ENCODE peak calls at places on chromosome 6, in five cellular contexts. P is fibroblast of lung, N is stomach, I is thyroid gland, U is type B pancreatic cell. A is an unnamed sample.

GRCh38 chr6:137677714-137678113 is 183.5 kb upstream of the OLIG3 start:
- DNase-seq in P (no peak), N (no peak), I (no peak), U (no peak), A (peak; percentile 36)

GRCh38 chr6:106027760-106028159 is 58.4 kb upstream of the PRDM1 start:
- DNase-seq in P (no peak), N (no peak), I (peak; percentile 21), U (no peak), A (no peak)

GRCh38 chr6:125471703-125472102 is 169.9 kb upstream of the HDDC2 start:
- DNase-seq in P (no peak), N (no peak), I (no peak), U (no peak), A (no peak)

GRCh38 chr6:73739097-73739496 is 43.1 kb downstream of the CD109 start:
- DNase-seq in P (peak; percentile 57), N (no peak), I (no peak), U (no peak), A (peak; percentile 68)

GRCh38 chr6:146892613-146893401 is 294.0 kb downstream of the ADGB start:
- DNase-seq in P (peak; percentile 97), N (no peak), I (no peak), U (no peak), A (no peak)

GRCh38 chr6:21595265-21595950 is 1.9 kb downstream of the SOX4 start:
- DNase-seq in P (no peak), N (peak; percentile 56), I (peak; percentile 70), U (no peak), A (peak; percentile 49)

GRCh38 chr6:5723905-5724691 is 282.6 kb downstream of the NRN1 start:
- DNase-seq in P (no peak), N (no peak), I (no peak), U (no peak), A (no peak)

GRCh38 chr6:129238991-129239390 is 356.1 kb downstream of the LAMA2 start:
- DNase-seq in P (no peak), N (no peak), I (no peak), U (no peak), A (no peak)

GRCh38 chr6:35967059-35967769 is 46.3 kb upstream of the SRPK1 start:
- DNase-seq in P (no peak), N (no peak), I (no peak), U (no peak), A (no peak)

GRCh38 chr6:8506123-8506522 is 70.8 kb upstream of the SLC35B3 start:
- DNase-seq in P (no peak), N (no peak), I (no peak), U (no peak), A (no peak)

GRCh38 chr6:8513174-8513573 is 77.8 kb upstream of the SLC35B3 start:
- DNase-seq in P (no peak), N (no peak), I (no peak), U (no peak), A (no peak)

DNA sequence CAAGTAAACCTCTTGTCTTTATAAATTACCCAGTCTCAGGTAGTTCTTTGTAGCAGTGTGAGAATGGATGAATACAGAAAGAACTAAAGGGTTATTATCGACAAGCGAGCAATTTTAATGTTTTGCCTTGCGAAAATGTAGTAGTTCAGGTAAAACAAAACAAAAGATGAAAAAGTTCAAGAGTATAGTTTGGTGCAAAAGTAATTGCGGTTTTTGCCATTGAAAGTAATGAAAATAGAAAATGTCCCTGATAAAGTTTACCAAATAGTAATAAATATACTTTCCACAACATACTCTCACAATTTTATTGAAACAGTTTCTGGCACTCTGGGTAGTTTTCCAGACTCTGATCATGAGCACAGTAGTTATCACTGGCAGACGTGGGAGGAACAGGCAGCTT is 71.9 kb upstream of the SLC35B3 start:
- DNase-seq in P (no peak), N (no peak), I (no peak), U (no peak), A (no peak)
- TF ChIP-seq CTCF in P (no peak), N (no peak), I (no peak), U (no peak), A (no peak)

DNA sequence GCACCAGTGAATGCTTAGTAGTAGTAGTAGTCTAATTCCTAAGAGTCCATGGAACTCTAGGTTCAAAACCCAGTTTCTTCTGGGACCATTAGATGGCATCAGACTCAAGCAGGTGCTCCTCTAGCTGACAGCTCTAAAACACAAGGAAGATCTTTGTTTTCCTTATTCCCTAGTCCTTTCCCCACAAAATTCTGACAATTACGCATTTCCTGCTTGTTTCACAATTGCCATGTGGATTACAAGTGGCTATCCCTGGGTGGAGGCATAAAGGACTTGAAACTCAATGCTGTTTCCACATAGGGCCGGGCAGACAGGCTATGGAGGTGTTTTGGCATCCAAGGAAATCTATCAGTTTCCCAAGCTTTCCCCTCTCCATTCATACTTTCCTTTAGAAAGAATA is 9.2 kb upstream of the HLA-DOB start:
- DNase-seq in P (peak; percentile 19), N (no peak), I (no peak), U (no peak), A (peak; percentile 87)
- TF ChIP-seq CTCF in P (no peak), N (peak; percentile 22), I (peak; percentile 30), U (peak; percentile 43), A (peak; percentile 42)

GRCh38 chr6:37653933-37654565 is 43.6 kb downstream of the MDGA1 start:
- DNase-seq in P (no peak), N (peak; percentile 35), I (no peak), U (no peak), A (peak; percentile 77)
- TF ChIP-seq CTCF in P (peak; percentile 51), N (peak; percentile 33), I (no peak), U (peak; percentile 88), A (peak; percentile 86)

DNA sequence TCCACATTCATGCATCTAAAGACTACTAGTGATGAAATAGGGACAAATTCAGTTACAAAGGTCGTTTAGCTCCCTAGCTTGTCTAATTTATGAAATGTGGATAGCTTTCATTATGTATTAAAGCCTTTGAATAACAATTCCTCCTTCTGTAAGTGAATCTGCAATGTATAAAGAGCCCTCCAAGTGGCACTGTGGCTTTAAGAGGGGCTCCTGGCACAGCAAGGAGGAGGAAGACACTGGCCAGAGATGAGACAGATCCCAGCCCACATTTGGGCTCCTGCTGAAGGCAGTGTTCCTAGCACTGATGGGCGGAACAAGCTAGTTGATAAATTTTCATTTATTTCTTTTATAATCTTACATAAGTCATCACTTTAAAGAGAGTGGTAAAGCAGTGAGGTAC is 17.6 kb upstream of the FUCA2 start:
- DNase-seq in P (no peak), N (no peak), I (no peak), U (no peak), A (no peak)
- TF ChIP-seq CTCF in P (no peak), N (no peak), I (no peak), U (peak; percentile 24), A (no peak)

DNA sequence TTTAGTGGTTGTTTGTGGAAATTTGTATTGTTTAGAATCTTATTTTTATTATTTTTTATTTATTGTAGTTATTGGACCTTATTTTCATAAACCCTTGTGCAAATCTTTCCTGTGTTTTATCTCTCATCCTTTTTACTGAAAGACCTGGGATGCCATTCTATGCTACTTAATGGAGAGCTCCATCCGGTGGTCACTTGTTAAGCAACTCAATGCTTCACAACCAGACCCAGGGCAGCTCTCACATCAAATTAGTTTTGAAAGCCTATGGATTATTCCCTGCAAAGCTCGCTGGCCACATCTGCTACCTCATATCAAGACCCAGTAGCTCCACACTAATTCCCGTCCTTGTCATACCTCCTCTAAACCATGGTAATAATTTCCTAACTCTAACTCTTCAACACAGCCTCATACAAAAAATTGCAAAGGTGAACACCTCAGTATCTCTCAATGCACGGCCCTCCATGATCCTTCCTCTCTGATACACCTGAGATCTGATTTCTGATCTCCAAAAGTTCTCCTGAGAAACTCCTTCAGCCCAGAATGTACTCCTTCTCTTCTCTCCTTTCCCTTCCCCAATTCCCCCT is 296.6 kb upstream of the MANEA start:
- DNase-seq in P (peak; percentile 1), N (no peak), I (no peak), U (no peak), A (peak; percentile 26)
- TF ChIP-seq CTCF in P (peak; percentile 36), N (no peak), I (no peak), U (peak; percentile 76), A (no peak)

GRCh38 chr6:75351570-75351969 is 67.0 kb upstream of the TMEM30A start:
- DNase-seq in P (no peak), N (no peak), I (no peak), U (no peak), A (no peak)
- TF ChIP-seq CTCF in P (no peak), N (no peak), I (no peak), U (no peak), A (no peak)

GRCh38 chr6:132544826-132545225 is 6.7 kb downstream of the TAAR9 start:
- DNase-seq in P (no peak), N (no peak), I (no peak), U (no peak), A (no peak)

GRCh38 chr6:132552372-132552771 is at the start of gene TAAR8:
- DNase-seq in P (no peak), N (no peak), I (no peak), U (no peak), A (no peak)

GRCh38 chr6:132551214-132551613 is 1.3 kb upstream of the TAAR8 start:
- DNase-seq in P (no peak), N (no peak), I (no peak), U (no peak), A (no peak)

GRCh38 chr6:132548746-132549463 is 3.6 kb upstream of the TAAR8 start:
- DNase-seq in P (no peak), N (no peak), I (no peak), U (no peak), A (no peak)
- TF ChIP-seq CTCF in P (no peak), N (no peak), I (no peak), U (no peak), A (no peak)

GRCh38 chr6:109096198-109096597 is 891 bp downstream of the CEP57L1 start:
- DNase-seq in P (no peak), N (no peak), I (no peak), U (no peak), A (no peak)

GRCh38 chr6:109094351-109095035 is at the start of gene SESN1:
- DNase-seq in P (peak; percentile 97), N (peak; percentile 93), I (peak; percentile 98), U (peak; percentile 98), A (peak; percentile 95)

GRCh38 chr6:109093732-109094131 is 914 bp downstream of the SESN1 start:
- DNase-seq in P (peak; percentile 18), N (no peak), I (no peak), U (no peak), A (peak; percentile 30)

GRCh38 chr6:109095821-109096084 is 446 bp downstream of the CEP57L1 start:
- DNase-seq in P (no peak), N (no peak), I (no peak), U (no peak), A (no peak)

DNA sequence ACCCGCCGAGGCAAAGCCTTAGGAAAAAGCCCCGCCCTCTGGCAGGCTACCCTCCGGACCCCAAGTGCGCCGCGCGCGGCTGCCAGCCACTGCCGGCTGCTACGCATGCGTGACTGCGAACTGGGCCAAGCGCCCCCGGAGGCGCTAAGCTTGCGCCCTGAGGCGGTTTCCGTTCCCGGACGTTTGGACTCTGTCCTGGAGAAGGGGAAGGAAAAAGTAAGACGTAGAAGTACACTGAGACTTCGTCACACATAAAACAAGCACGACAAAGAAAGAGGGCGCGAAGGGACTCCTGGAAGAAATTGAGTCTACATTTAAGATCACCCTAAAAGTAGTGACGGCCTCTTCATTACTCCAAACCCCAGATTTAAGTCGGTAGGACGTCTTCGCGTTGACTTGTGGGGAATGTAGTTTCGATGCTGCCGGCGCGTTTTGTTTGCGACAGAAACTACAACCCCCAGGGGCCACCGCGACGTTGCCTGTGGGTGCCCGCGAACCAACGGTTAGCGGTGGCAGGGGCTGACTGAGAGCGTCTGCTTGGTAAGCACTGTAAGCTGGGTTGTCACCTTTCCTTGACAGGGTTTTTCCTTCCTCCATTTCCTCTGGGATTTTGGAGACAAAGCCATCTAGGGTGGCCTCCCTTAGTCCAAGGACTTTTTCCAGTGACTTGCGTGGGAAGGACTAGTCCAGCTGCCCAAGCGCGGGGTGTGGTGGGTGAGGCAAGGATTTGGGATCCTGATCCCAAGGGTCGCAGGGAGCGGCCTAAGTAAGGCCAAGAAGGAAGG is at the start of gene CEP57L1:
- DNase-seq in P (peak; percentile 96), N (peak; percentile 97), I (peak; percentile 94), U (peak; percentile 93), A (peak; percentile 96)
- TF ChIP-seq CTCF in P (no peak), N (no peak), I (peak; percentile 19), U (no peak), A (no peak)